ENCODE peak calls at places on chromosomes 1 and 21, in six cellular contexts. L is ELF-1, G is sigmoid colon, H is WTC11, K is T1000, B is mammary epithelial cell. D is an unnamed sample.

GRCh38 chr1:230578621-230579020 is 63.7 kb upstream of the COG2 start:
- DNase-seq in K (no peak), B (no peak), L (no peak), H (no peak), G (no peak), D (no peak)

GRCh38 chr1:232307299-232307698 is 322.6 kb downstream of the SIPA1L2 start:
- DNase-seq in K (no peak), G (peak), L (no peak), B (no peak), H (no peak), D (no peak)

GRCh38 chr1:179848233-179848632 is 29.4 kb downstream of the TOR1AIP2 start:
- DNase-seq in B (no peak), K (no peak), H (no peak), G (no peak), L (no peak), D (no peak)

GRCh38 chr1:48470506-48470905 is 1.5 kb downstream of the SPATA6 start:
- DNase-seq in L (peak), B (peak), K (no peak), G (peak), H (peak), D (no peak)

GRCh38 chr1:229258031-229258850 is 12.7 kb upstream of the RAB4A start:
- DNase-seq in H (peak), G (peak), K (peak), B (no peak), L (peak), D (no peak)

GRCh38 chr21:38725196-38726157 is 80.3 kb upstream of the ETS2 start:
- DNase-seq in K (no peak), L (no peak), G (no peak), H (no peak), B (peak), D (no peak)

GRCh38 chr1:59972216-59972924 is 45.8 kb upstream of the CYP2J2 start:
- DNase-seq in K (no peak), L (no peak), B (no peak), H (no peak), G (no peak), D (no peak)

GRCh38 chr1:6785721-6786505 is 659 bp downstream of the CAMTA1 start:
- DNase-seq in K (no peak), L (peak), G (peak), B (peak), H (peak), D (peak)

GRCh38 chr1:202248861-202249260 is 55.3 kb downstream of the LGR6 start:
- DNase-seq in G (peak), L (no peak), H (no peak), B (no peak), K (no peak), D (no peak)

GRCh38 chr1:234605983-234606730 is 3.8 kb downstream of the IRF2BP2 start:
- DNase-seq in L (peak), H (no peak), G (no peak), B (peak), K (no peak), D (no peak)

GRCh38 chr1:23227806-23228205 is 10.5 kb upstream of the HTR1D start:
- DNase-seq in L (no peak), K (no peak), H (no peak), B (no peak), G (no peak), D (no peak)

GRCh38 chr1:14910947-14911721 is 242.4 kb upstream of the TMEM51 start:
- DNase-seq in B (peak), G (no peak), H (no peak), L (no peak), K (no peak), D (no peak)

GRCh38 chr1:41319803-41320711 is 41.2 kb upstream of the FOXO6 start:
- DNase-seq in K (no peak), B (no peak), L (no peak), G (no peak), H (no peak), D (no peak)

GRCh38 chr1:116826818-116827606 is 72.8 kb downstream of the CD2 start:
- DNase-seq in G (no peak), L (peak), H (no peak), B (peak), K (no peak), D (no peak)

GRCh38 chr1:161879261-161879660 is 113.1 kb downstream of the ATF6 start:
- DNase-seq in B (no peak), L (no peak), K (no peak), H (no peak), G (no peak), D (no peak)

GRCh38 chr1:14923400-14924011 is 230.0 kb upstream of the TMEM51 start:
- DNase-seq in B (no peak), G (no peak), L (no peak), K (no peak), H (no peak), D (no peak)

GRCh38 chr1:55235722-55236121 is 20.6 kb upstream of the USP24 start:
- DNase-seq in B (peak), L (no peak), G (no peak), K (no peak), H (no peak), D (no peak)

GRCh38 chr1:178500936-178501554 is 4.3 kb upstream of the CLEC20A start:
- DNase-seq in H (peak), K (no peak), G (no peak), L (no peak), B (no peak), D (peak)

GRCh38 chr1:112501810-112502641 is 6.7 kb upstream of the WNT2B start:
- DNase-seq in L (peak), H (peak), B (peak), K (peak), G (peak), D (peak)

GRCh38 chr1:115139381-115139780 is 50.1 kb upstream of the TSPAN2 start:
- DNase-seq in H (no peak), G (no peak), K (no peak), B (no peak), L (no peak), D (no peak)

GRCh38 chr1:16318544-16318943 is 33.7 kb downstream of the FBXO42 start:
- DNase-seq in B (no peak), G (no peak), H (no peak), L (no peak), K (no peak), D (no peak)

GRCh38 chr1:229420765-229421164 is 13.1 kb downstream of the ACTA1 start:
- DNase-seq in K (no peak), L (no peak), H (no peak), G (no peak), B (no peak), D (no peak)

GRCh38 chr1:198929961-198930599 is 291.2 kb downstream of the PTPRC start:
- DNase-seq in L (peak), B (peak), G (no peak), H (no peak), K (no peak), D (no peak)

GRCh38 chr1:93347319-93347899 is 1.7 kb downstream of the DR1 start:
- DNase-seq in L (no peak), B (no peak), H (no peak), G (no peak), K (no peak), D (no peak)

GRCh38 chr1:242554577-242554976 is 30.1 kb upstream of the PLD5 start:
- DNase-seq in K (no peak), G (no peak), H (no peak), B (peak), L (no peak), D (no peak)

GRCh38 chr21:29928537-29928936 is 11.3 kb downstream of the GRIK1 start:
- DNase-seq in G (no peak), K (no peak), L (no peak), H (no peak), B (no peak), D (no peak)

GRCh38 chr1:179055930-179056329 is 25.9 kb upstream of the TOR3A start:
- DNase-seq in H (no peak), K (no peak), L (no peak), G (no peak), B (peak), D (no peak)

GRCh38 chr1:85465791-85466134 is 804 bp upstream of the DDAH1 start:
- DNase-seq in B (no peak), L (no peak), H (no peak), K (no peak), G (no peak), D (no peak)

GRCh38 chr1:28064064-28064463 is 24.3 kb downstream of the EYA3 start:
- DNase-seq in G (no peak), B (peak), K (no peak), L (no peak), H (no peak), D (no peak)